ENCODE peak calls at places on chromosomes 16 and 17, in eight cellular contexts. C is cardiac muscle cell, W is heart right ventricle, D is nephron progenitor cell, X is Peyer's patch, S is tibial artery, V is cardiac fibroblast, U is endodermal cell. I is an unnamed sample.

GRCh38 chr16:7482596-7483290 is 150.1 kb downstream of the RBFOX1 start:
- DNase-seq in C (no peak), W (no peak), D (no peak), X (no peak), S (no peak), V (no peak), U (no peak), I (no peak)

GRCh38 chr16:26665166-26665939 is 401.4 kb upstream of the C16orf82 start:
- DNase-seq in C (no peak), W (no peak), D (no peak), X (no peak), S (no peak), V (no peak), U (no peak), I (no peak)

GRCh38 chr16:83402160-83402794 is 405.5 kb upstream of the HSBP1 start:
- DNase-seq in C (no peak), W (no peak), D (no peak), X (no peak), S (no peak), V (no peak), U (peak), I (peak)

GRCh38 chr16:24073321-24073720 is 182.8 kb upstream of the CACNG3 start:
- DNase-seq in C (no peak), W (no peak), D (no peak), X (no peak), S (no peak), V (no peak), U (no peak), I (no peak)

GRCh38 chr17:46942441-46943217 is 19.7 kb downstream of the GOSR2 start:
- DNase-seq in C (peak), W (peak), D (peak), X (peak), S (peak), V (peak), U (peak), I (peak)

GRCh38 chr17:74201250-74201649 is 2.2 kb upstream of the RPL38 start:
- DNase-seq in C (peak), W (no peak), D (no peak), X (peak), S (no peak), V (peak), U (no peak), I (no peak)

GRCh38 chr17:7081341-7082062 is 1.5 kb upstream of the CLEC10A start:
- DNase-seq in C (no peak), W (no peak), D (no peak), X (peak), S (no peak), V (no peak), U (no peak), I (no peak)

GRCh38 chr16:1942810-1943726 is at the start of gene MSRB1:
- DNase-seq in C (peak), W (peak), D (peak), X (peak), S (peak), V (peak), U (peak), I (peak)

GRCh38 chr17:64147110-64148016 is 17.4 kb upstream of the ERN1 start:
- DNase-seq in C (peak), W (no peak), D (no peak), X (no peak), S (no peak), V (peak), U (peak), I (peak)

GRCh38 chr17:50271173-50271750 is 3.0 kb upstream of the TMEM92 start:
- DNase-seq in C (no peak), W (no peak), D (no peak), X (peak), S (no peak), V (no peak), U (no peak), I (no peak)

GRCh38 chr17:46968896-46969295 is 10.2 kb downstream of the RPRML start:
- DNase-seq in C (no peak), W (no peak), D (no peak), X (no peak), S (no peak), V (no peak), U (no peak), I (no peak)

GRCh38 chr16:84449156-84450140 is 55.0 kb downstream of the MEAK7 start:
- DNase-seq in C (no peak), W (no peak), D (no peak), X (peak), S (no peak), V (no peak), U (peak), I (no peak)

GRCh38 chr16:87816507-87817100 is 50.8 kb upstream of the KLHDC4 start:
- DNase-seq in C (no peak), W (no peak), D (no peak), X (no peak), S (no peak), V (no peak), U (no peak), I (no peak)

GRCh38 chr17:80362428-80363119 is 52.4 kb upstream of the ENDOV start:
- DNase-seq in C (peak), W (no peak), D (no peak), X (no peak), S (peak), V (peak), U (no peak), I (no peak)

GRCh38 chr16:74862743-74863244 is 88.2 kb upstream of the FA2H start:
- DNase-seq in C (peak), W (no peak), D (peak), X (peak), S (no peak), V (peak), U (no peak), I (peak)

GRCh38 chr17:45768000-45768399 is 16.1 kb upstream of the CRHR1 start:
- DNase-seq in C (peak), W (no peak), D (peak), X (no peak), S (no peak), V (no peak), U (peak), I (peak)
- TF ChIP-seq CTCF in C (no peak), W (no peak), D (no peak), X (no peak), S (no peak), V (no peak), U (peak), I (peak)

GRCh38 chr16:6165330-6165984 is 1067.9 kb upstream of the EEF2KMT start:
- DNase-seq in C (no peak), W (no peak), D (no peak), X (no peak), S (no peak), V (no peak), U (no peak), I (peak)
- TF ChIP-seq CTCF in C (no peak), W (no peak), D (peak), X (no peak), S (no peak), V (no peak), U (peak), I (peak)

DNA sequence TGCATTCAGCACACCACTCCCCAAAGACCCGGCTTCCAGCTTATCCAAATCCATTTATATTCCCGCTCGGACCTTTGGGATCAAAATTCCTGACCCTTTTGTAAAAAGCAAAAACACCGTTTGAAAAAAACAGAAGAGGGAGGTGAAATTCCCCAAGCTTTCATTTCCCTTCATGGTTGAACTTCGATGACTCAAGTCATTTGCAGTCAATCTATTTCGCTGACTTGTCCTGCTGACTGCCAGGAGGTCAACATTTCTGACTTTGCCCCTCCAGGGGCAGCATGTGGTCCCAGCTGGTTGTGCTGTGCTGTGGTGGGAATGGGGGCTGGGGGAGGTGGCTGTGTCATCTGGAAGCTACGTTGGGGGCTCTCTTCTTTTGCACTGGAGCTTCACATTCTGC is 87.5 kb upstream of the IRX3 start:
- DNase-seq in C (no peak), W (no peak), D (no peak), X (no peak), S (no peak), V (no peak), U (no peak), I (no peak)
- TF ChIP-seq CTCF in C (no peak), W (no peak), D (no peak), X (no peak), S (no peak), V (no peak), U (no peak), I (no peak)

DNA sequence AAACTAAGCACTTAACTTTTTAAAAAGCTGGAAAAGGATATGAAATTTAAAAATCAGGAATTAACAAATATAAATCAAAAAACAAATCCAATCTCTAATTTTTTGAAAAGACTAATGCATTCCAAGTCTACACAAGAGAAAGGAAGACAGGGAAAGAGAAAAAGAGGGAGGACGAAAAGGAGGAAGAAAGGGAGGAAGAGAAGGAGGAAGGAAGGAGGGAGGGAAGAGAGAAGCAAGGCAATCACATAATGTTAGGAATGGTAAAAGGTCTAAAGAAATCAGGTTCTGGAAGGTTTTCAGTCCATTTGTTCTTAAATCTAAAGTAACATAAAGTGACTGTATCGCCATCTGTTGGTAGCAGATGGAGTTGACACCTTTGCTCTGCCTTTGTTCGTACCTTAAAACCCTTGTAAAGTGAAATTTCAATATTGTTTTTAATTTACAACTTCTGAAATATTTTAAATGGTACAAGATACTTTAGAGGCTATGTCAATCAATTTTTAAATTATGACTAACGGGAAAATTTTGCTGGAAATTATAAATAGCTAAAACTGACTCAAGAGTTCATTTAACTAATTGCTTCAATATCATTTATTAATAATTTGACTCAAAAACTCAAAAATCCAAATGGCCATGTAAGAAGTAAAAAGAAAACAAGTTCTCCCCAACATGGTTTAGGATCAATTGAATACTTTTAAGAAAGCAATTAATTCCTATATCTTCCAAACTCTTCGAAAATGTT is 20.4 kb upstream of the CDYL2 start:
- DNase-seq in C (peak), W (no peak), D (peak), X (peak), S (peak), V (peak), U (peak), I (peak)
- TF ChIP-seq CTCF in C (peak), W (peak), D (peak), X (peak), S (peak), V (peak), U (peak), I (peak)

GRCh38 chr16:919658-920631 is 50.8 kb downstream of the LMF1 start:
- DNase-seq in C (peak), W (peak), D (no peak), X (no peak), S (peak), V (peak), U (no peak), I (no peak)
- TF ChIP-seq CTCF in C (no peak), W (no peak), D (no peak), X (no peak), S (no peak), V (no peak), U (no peak), I (no peak)

I was measured in GM23338.